ENCODE peak calls at places on chromosomes 12 and 14, in eight cellular contexts. V is aorta; N is thoracic aorta; K is CD8-positive, alpha-beta memory T cell; F is A673; A is heart right ventricle; O is upper lobe of right lung; W is K562. J is an unnamed sample.
A peak's percentile ranks its signal among the peaks of the same experiment; 100 is the strongest.

GRCh38 chr12:62866451-62867082 is 68.4 kb downstream of the PPM1H start:
- DNase-seq in V (no peak), N (no peak), K (no peak), F (no peak), A (no peak), O (no peak), W (no peak), J (peak; percentile 16)

GRCh38 chr12:124573839-124574786 is 6.7 kb upstream of the NCOR2 start:
- DNase-seq in V (no peak), N (no peak), K (no peak), F (no peak), A (no peak), O (no peak), W (peak; percentile 80), J (no peak)

GRCh38 chr12:131990066-131990979 is 40.6 kb downstream of the EP400 start:
- DNase-seq in V (no peak), N (no peak), K (no peak), F (peak; percentile 88), A (no peak), O (no peak), W (no peak), J (peak; percentile 43)

GRCh38 chr12:131832393-131833231 is 4.4 kb downstream of the MMP17 start:
- DNase-seq in V (no peak), N (no peak), K (no peak), F (peak; percentile 83), A (peak; percentile 62), O (no peak), W (no peak), J (no peak)

GRCh38 chr12:107761502-107761904 is 566 bp upstream of the PRDM4 start:
- DNase-seq in V (no peak), N (no peak), K (no peak), F (peak; percentile 15), A (no peak), O (no peak), W (no peak), J (no peak)

GRCh38 chr12:86634706-86635410 is 378.7 kb upstream of the MGAT4C start:
- DNase-seq in V (no peak), N (no peak), K (no peak), F (no peak), A (no peak), O (no peak), W (no peak), J (no peak)

GRCh38 chr14:35669782-35670181 is 135.8 kb downstream of the INSM2 start:
- DNase-seq in V (no peak), N (no peak), K (no peak), F (no peak), A (no peak), O (no peak), W (no peak), J (no peak)

GRCh38 chr12:10453144-10453543 is at the start of gene KLRC1:
- DNase-seq in V (no peak), N (no peak), K (no peak), F (no peak), A (no peak), O (no peak), W (no peak), J (no peak)

GRCh38 chr14:33070474-33070873 is 131.8 kb downstream of the NPAS3 start:
- DNase-seq in V (no peak), N (no peak), K (no peak), F (no peak), A (no peak), O (no peak), W (no peak), J (no peak)

GRCh38 chr12:452667-453210 is 7.0 kb upstream of the B4GALNT3 start:
- DNase-seq in V (no peak), N (no peak), K (peak; percentile 54), F (no peak), A (peak; percentile 55), O (peak; percentile 69), W (peak; percentile 22), J (no peak)

GRCh38 chr12:40864891-40865290 is 172.7 kb downstream of the CNTN1 start:
- DNase-seq in V (no peak), N (no peak), K (no peak), F (no peak), A (no peak), O (no peak), W (no peak), J (no peak)

GRCh38 chr12:116591608-116592115 is 32.5 kb downstream of the MAP1LC3B2 start:
- DNase-seq in V (no peak), N (no peak), K (no peak), F (no peak), A (no peak), O (no peak), W (no peak), J (no peak)

GRCh38 chr12:116339800-116340371 is 62.4 kb upstream of the MED13L start:
- DNase-seq in V (no peak), N (no peak), K (no peak), F (no peak), A (no peak), O (no peak), W (no peak), J (no peak)

GRCh38 chr14:104797112-104798044 is 1.8 kb upstream of the AKT1 start:
- DNase-seq in V (no peak), N (no peak), K (no peak), F (no peak), A (peak; percentile 61), O (no peak), W (peak; percentile 58), J (no peak)

GRCh38 chr12:120453060-120453761 is 7.0 kb downstream of the GATC start:
- DNase-seq in V (no peak), N (no peak), K (no peak), F (no peak), A (no peak), O (no peak), W (no peak), J (no peak)

GRCh38 chr14:45253754-45254300 is 825 bp upstream of the MIS18BP1 start:
- DNase-seq in V (peak; percentile 58), N (no peak), K (no peak), F (no peak), A (peak; percentile 17), O (peak; percentile 75), W (no peak), J (no peak)

GRCh38 chr12:54126696-54127537 is 61.9 kb downstream of the SMUG1 start:
- DNase-seq in V (peak; percentile 91), N (peak; percentile 45), K (no peak), F (peak; percentile 77), A (peak; percentile 69), O (no peak), W (no peak), J (no peak)

GRCh38 chr12:124545508-124546418 is 21.6 kb downstream of the NCOR2 start:
- DNase-seq in V (peak; percentile 78), N (no peak), K (no peak), F (no peak), A (no peak), O (peak; percentile 70), W (no peak), J (no peak)

GRCh38 chr14:51424569-51425251 is 184.7 kb downstream of the TMX1 start:
- DNase-seq in V (no peak), N (no peak), K (no peak), F (no peak), A (no peak), O (no peak), W (no peak), J (no peak)

GRCh38 chr12:108371801-108372344 is 32.8 kb upstream of the CMKLR1 start:
- DNase-seq in V (peak; percentile 76), N (peak; percentile 28), K (no peak), F (no peak), A (no peak), O (no peak), W (no peak), J (no peak)

GRCh38 chr14:104778694-104779331 is 16.7 kb downstream of the AKT1 start:
- DNase-seq in V (no peak), N (no peak), K (no peak), F (no peak), A (no peak), O (no peak), W (no peak), J (no peak)

GRCh38 chr12:79710707-79711483 is 20.1 kb upstream of the PAWR start:
- DNase-seq in V (no peak), N (no peak), K (no peak), F (no peak), A (no peak), O (no peak), W (no peak), J (no peak)

DNA sequence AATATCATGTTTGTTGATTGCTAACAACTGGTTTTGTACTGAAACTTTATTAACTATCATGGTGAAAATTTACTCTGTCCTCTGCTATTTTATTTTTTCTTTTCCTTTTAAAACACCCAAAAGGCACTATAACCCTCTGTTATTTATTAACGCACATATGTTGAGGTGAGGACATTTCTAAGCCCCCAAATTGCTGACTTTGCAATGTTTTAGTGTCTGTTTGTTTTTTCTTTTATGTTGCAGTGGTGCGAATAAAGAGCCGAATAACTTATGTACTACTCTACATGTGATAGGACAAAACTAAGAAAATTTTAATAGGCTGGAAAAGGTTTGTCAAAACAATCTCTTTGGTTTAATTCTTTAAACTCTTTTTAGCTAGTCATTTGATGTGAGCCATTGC is 24.5 kb upstream of the PAWR start:
- DNase-seq in V (no peak), N (no peak), K (no peak), F (no peak), A (no peak), O (no peak), W (no peak), J (no peak)
- H3K27ac ChIP-seq in V (no peak overlapping the region), N (no peak overlapping the region), K (no peak overlapping the region), F (no peak overlapping the region), A (no peak overlapping the region), O (no peak overlapping the region), W (no peak overlapping the region), J (no peak overlapping the region)

GRCh38 chr14:102770910-102771543 is 6.2 kb upstream of the TRAF3 start:
- DNase-seq in V (no peak), N (no peak), K (no peak), F (no peak), A (no peak), O (no peak), W (no peak), J (no peak)
- H3K4me1 ChIP-seq in V (no peaks in the 10 kb centered on the region), N (no peaks in the 10 kb centered on the region), K (peaks cover 15% of the 10 kb centered on the region), F (no peaks in the 10 kb centered on the region), A (no peaks in the 10 kb centered on the region), O (peaks cover 7% of the 10 kb centered on the region), W (peaks cover 9% of the 10 kb centered on the region), J (peaks cover 4% of the 10 kb centered on the region)

GRCh38 chr14:74917646-74918081 is 5.4 kb downstream of the RPS6KL1 start:
- DNase-seq in V (peak; percentile 86), N (no peak), K (no peak), F (peak; percentile 47), A (peak; percentile 78), O (no peak), W (no peak), J (no peak)
- H3K27ac ChIP-seq in V (peak overlapping the region; percentile 4), N (peak overlapping the region; percentile 56), K (no peak overlapping the region), F (peak overlapping the region; percentile 23), A (peak overlapping the region; percentile 76), O (no peak overlapping the region), W (no peak overlapping the region), J (no peak overlapping the region)

DNA sequence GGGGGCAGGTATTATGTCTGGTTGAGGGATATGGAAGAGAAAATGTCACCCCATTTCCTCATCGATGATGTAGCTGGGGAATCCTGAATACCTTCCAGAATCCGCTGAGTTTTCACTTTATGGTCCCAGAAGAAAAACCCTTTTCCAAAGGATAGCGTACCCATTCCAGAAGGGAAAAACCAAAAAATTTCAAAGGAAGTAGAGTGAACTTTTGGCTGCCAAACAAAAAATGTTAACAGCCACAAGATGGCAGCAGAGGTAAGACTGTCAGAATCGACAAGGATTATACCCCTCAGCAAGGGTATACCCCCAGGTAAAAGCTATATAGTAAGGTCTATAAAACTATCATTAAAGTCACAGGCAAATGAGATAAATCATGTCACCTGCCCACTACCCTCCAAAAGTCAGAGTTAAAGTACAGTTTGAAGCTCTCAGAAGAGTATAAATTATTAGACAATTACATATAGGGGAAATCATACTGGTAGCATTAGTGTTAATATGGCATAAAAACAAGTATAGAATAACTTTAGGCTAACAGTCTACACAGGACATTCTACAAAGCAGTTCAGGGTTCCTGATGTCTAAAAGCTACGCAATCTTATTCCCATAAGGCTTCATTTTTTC is 18.0 kb downstream of the ACIN1 start:
- DNase-seq in V (no peak), N (no peak), K (peak; percentile 50), F (no peak), A (no peak), O (no peak), W (no peak), J (no peak)
- H3K4me1 ChIP-seq in V (no peaks in the 10 kb centered on the region), N (peaks cover 28% of the 10 kb centered on the region), K (peaks cover 9% of the 10 kb centered on the region), F (peaks cover 6% of the 10 kb centered on the region), A (peaks cover 28% of the 10 kb centered on the region), O (peaks cover 29% of the 10 kb centered on the region), W (peaks cover 40% of the 10 kb centered on the region), J (peaks cover 1% of the 10 kb centered on the region)

J was measured in iPS DF 6.9.